ENCODE peak calls at places on chromosome 4, in seven cellular contexts. W is fibroblast of the aortic adventitia, O is PC-3, X is cardiac muscle cell, C is pancreas, I is body of pancreas, Z is SK-N-SH. N is an unnamed sample.

GRCh38 chr4:88119951-88120350 is 38.5 kb downstream of the ABCG2 start:
- DNase-seq in O (no peak), Z (no peak), C (no peak), W (no peak), X (no peak), I (no peak), N (no peak)

GRCh38 chr4:181896609-181897008 is 346.6 kb upstream of the TENM3 start:
- DNase-seq in Z (no peak), I (no peak), X (no peak), C (no peak), O (no peak), W (no peak), N (no peak)

GRCh38 chr4:170931326-170931725 is 841.6 kb upstream of the AADAT start:
- DNase-seq in Z (no peak), O (no peak), X (no peak), W (no peak), C (no peak), I (no peak), N (no peak)

GRCh38 chr4:52588097-52588496 is 71.0 kb downstream of the USP46 start:
- DNase-seq in C (no peak), Z (peak), W (peak), O (peak), I (peak), X (peak), N (peak)

GRCh38 chr4:101699441-101700117 is 91.0 kb upstream of the BANK1 start:
- DNase-seq in O (no peak), X (no peak), Z (no peak), I (no peak), C (no peak), W (no peak), N (no peak)

GRCh38 chr4:181140037-181140603 is 1103.1 kb upstream of the TENM3 start:
- DNase-seq in W (no peak), C (no peak), Z (no peak), O (no peak), X (no peak), I (no peak), N (no peak)

GRCh38 chr4:159355456-159355855 is 252.6 kb downstream of the RAPGEF2 start:
- DNase-seq in C (no peak), O (no peak), I (no peak), X (no peak), W (no peak), Z (no peak), N (no peak)

GRCh38 chr4:41143721-41144379 is 70.5 kb downstream of the APBB2 start:
- DNase-seq in W (peak), Z (no peak), I (no peak), X (no peak), O (peak), C (no peak), N (no peak)

GRCh38 chr4:71559957-71560541 is 221.2 kb downstream of the SLC4A4 start:
- DNase-seq in I (no peak), C (no peak), O (peak), Z (no peak), W (peak), X (no peak), N (no peak)

GRCh38 chr4:2304877-2305561 is 43.1 kb upstream of the MXD4 start:
- DNase-seq in Z (no peak), C (peak), O (no peak), X (no peak), I (no peak), W (no peak), N (no peak)

GRCh38 chr4:19074061-19074460 is 1052.5 kb upstream of the LCORL start:
- DNase-seq in X (no peak), O (no peak), W (no peak), C (no peak), Z (no peak), I (no peak), N (no peak)

GRCh38 chr4:115866364-115866896 is 753.0 kb upstream of the NDST4 start:
- DNase-seq in O (no peak), W (no peak), Z (no peak), X (no peak), I (no peak), C (no peak), N (no peak)

GRCh38 chr4:135948797-135949196 is 1583.5 kb downstream of the PCDH18 start:
- DNase-seq in I (no peak), Z (no peak), C (no peak), W (no peak), O (no peak), X (no peak), N (no peak)

GRCh38 chr4:123430031-123430430 is 33.4 kb downstream of the SPRY1 start:
- DNase-seq in I (no peak), O (no peak), Z (no peak), W (no peak), X (no peak), C (no peak), N (no peak)

GRCh38 chr4:102817021-102817605 is 10.2 kb downstream of the UBE2D3 start:
- DNase-seq in Z (no peak), W (no peak), C (no peak), X (no peak), O (no peak), I (no peak), N (no peak)
- TF ChIP-seq CTCF in Z (no peak), W (no peak), C (no peak), X (no peak), O (no peak), I (no peak), N (no peak)

DNA sequence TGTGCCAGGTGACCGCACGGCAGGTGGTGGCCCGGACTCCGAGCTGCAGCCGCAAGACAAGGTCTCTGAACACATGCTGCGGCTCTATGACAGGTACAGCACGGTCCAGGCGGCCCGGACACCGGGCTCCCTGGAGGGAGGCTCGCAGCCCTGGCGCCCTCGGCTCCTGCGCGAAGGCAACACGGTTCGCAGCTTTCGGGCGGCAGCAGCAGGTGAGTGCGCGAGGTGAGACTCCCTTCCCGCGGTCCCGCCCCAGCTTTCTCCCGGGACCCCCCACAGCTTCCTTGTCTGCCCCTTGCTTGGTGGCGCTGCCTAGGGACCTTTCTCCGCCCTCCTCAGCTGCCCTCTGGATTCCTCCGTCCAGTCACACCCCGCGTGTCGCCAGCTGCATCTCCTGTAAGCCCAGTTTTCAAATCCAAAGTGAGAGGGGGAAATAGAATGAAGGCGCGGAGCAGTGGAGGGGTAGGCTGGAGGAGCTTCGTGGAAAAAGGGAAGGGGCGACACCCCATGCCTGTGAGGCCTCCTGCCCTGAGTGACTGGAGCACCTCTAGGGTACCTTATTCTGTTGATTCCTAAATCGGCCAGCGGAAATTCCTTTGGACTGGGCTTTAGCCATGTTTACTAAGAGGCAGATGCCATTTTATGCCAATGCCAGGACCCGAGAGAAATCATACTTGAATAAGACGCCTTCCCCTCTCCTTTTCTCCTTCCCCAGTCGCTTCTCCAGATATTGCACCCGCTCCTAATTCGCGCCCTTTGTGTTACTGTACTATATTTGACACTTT is 1.1 kb downstream of the BMP3 start:
- DNase-seq in C (no peak), Z (peak), X (no peak), I (no peak), O (no peak), W (no peak), N (peak)
- H3K4me3 ChIP-seq in C (peak), Z (peak), X (peak), I (no peak), O (peak), W (no peak), N (peak)

GRCh38 chr4:65645185-65645584 is 25.1 kb downstream of the EPHA5 start:
- DNase-seq in C (no peak), Z (no peak), X (no peak), I (no peak), O (no peak), W (peak), N (no peak)
- TF ChIP-seq CTCF in C (no peak), Z (no peak), X (no peak), I (no peak), O (no peak), W (no peak), N (no peak)

GRCh38 chr4:5757954-5758353 is 47.0 kb downstream of the EVC start:
- DNase-seq in C (no peak), I (no peak), Z (no peak), W (no peak), X (no peak), O (no peak), N (no peak)
- H3K4me3 ChIP-seq in C (no peak), I (no peak), Z (no peak), W (no peak), X (no peak), O (no peak), N (no peak)

DNA sequence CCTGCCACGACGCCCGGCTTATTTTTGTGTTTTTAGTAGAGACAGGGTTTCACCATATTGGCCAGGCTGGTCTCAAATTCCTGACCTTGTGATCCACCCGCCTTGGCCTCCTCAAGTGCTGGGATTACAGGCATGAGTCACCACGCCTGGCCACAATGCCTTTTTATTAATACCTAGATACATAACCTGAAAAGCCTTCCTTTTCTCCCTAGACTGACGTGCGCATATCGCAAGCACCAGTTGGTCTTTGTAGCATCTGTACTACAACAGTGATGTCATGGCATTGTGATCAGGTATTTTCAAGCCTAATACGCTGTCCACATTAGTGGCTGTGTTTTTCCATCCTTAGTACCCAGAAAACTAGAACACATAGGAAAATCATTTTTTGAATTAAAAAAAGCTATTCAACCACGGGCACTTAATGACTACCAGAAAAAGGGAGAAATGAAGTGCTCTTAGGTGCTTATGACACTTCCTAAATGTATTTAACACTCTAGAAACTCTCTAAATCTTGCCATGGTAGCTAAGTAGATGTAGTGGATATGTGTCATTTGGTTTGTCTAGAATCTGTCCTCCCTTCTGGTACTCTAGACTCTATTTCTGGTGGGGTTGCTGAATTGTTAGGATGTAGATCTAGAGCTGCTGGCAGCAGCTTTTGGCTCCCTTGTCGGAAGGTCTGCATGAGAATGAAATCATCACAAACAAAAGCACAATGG is 707.8 kb downstream of the STIM2 start:
- DNase-seq in X (no peak), I (no peak), O (peak), C (no peak), W (no peak), Z (no peak), N (no peak)
- TF ChIP-seq CTCF in X (no peak), I (no peak), O (no peak), C (no peak), W (no peak), Z (no peak), N (no peak)

GRCh38 chr4:110616162-110617062 is 6.5 kb downstream of the PITX2 start:
- DNase-seq in W (no peak), X (no peak), Z (no peak), C (no peak), O (no peak), I (no peak), N (no peak)
- H3K4me3 ChIP-seq in W (no peak), X (no peak), Z (no peak), C (no peak), O (no peak), I (no peak), N (no peak)

DNA sequence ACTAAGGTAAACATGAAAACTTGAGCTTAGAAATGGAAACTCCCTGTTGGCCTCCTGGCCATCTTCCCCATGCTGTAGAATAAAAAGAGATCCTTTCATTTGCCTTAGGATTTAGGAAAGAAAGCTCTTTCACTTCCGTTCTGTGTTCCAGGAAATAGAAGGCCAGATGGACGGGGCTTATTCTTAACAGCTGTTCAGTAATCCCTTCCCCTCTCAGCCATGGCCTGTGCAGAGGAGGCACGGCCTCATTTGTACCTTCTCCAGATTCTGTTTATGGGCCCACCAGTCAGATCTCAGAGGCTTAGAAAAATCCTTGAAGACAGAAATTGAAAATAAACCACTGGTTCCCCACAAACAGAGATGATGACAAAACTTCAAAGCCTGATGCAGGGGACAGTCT is 189.0 kb downstream of the SOWAHB start:
- DNase-seq in W (no peak), Z (no peak), C (no peak), X (no peak), O (no peak), I (no peak), N (no peak)
- TF ChIP-seq CTCF in W (no peak), Z (no peak), C (no peak), X (no peak), O (no peak), I (no peak), N (no peak)

GRCh38 chr4:142818476-142818875 is 27.6 kb downstream of the INPP4B start:
- DNase-seq in O (no peak), X (no peak), C (no peak), Z (no peak), I (no peak), W (no peak), N (no peak)

GRCh38 chr4:142815834-142816233 is 30.3 kb downstream of the INPP4B start:
- DNase-seq in X (no peak), C (no peak), Z (no peak), O (peak), W (peak), I (no peak), N (peak)

GRCh38 chr4:142818009-142818408 is 28.1 kb downstream of the INPP4B start:
- DNase-seq in W (peak), X (no peak), I (no peak), O (peak), Z (no peak), C (no peak), N (no peak)

GRCh38 chr4:142813388-142813787 is 32.7 kb downstream of the INPP4B start:
- DNase-seq in I (no peak), O (no peak), Z (no peak), X (no peak), C (no peak), W (no peak), N (no peak)

GRCh38 chr4:142817442-142817841 is 28.7 kb downstream of the INPP4B start:
- DNase-seq in I (peak), Z (no peak), C (no peak), W (peak), X (no peak), O (peak), N (no peak)
- H3K4me3 ChIP-seq in I (no peak), Z (no peak), C (no peak), W (peak), X (no peak), O (peak), N (no peak)

GRCh38 chr4:156154978-156155377 is 201.3 kb upstream of the CTSO start:
- DNase-seq in X (no peak), Z (no peak), W (peak), I (no peak), O (peak), C (no peak), N (peak)
- TF ChIP-seq CTCF in X (peak), Z (peak), W (peak), I (no peak), O (peak), C (no peak), N (no peak)

DNA sequence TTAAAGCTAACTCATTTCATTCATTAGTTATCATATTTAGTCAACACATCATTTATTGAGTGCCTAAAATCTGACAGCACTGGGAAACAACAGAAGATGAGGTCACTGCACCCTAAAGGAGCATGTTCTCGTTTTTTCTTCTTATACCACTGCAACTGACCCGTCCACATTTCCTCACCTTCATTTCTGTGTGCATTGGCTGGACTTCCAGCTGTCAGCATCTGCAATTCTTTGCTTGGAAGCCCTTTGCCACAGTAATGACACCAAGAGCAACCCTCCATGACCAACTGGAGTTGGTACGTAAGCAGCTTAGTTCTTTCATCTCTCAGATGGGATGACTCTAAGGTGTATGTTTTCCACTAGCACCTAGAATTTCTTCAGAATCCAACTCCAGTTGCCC is 13.2 kb downstream of the SHROOM3 start:
- DNase-seq in X (no peak), O (no peak), C (no peak), Z (no peak), I (no peak), W (no peak), N (no peak)
- H3K4me3 ChIP-seq in X (no peak), O (no peak), C (no peak), Z (no peak), I (no peak), W (no peak), N (no peak)